ENCODE peak calls at places on chromosomes 2 and 18, in nine cellular contexts. F, L, Q, Y, O, N, C, D and B are unnamed samples.

GRCh38 chr18:63775166-63775730 is at the start of gene SERPINB7:
- DNase-seq in F (no peak), O (no peak), Y (no peak), Q (peak; percentile 9), N (no peak), C (peak; percentile 45), D (no peak), L (no peak), B (no peak)

GRCh38 chr2:232870766-232871371 is 805 bp downstream of the SNORC start:
- DNase-seq in L (no peak), Q (no peak), Y (no peak), F (no peak), D (no peak), O (peak; percentile 46), C (no peak), N (no peak), B (no peak)

GRCh38 chr18:69622961-69623360 is 222.3 kb downstream of the DOK6 start:
- DNase-seq in C (no peak), Y (no peak), O (no peak), Q (no peak), N (no peak), L (no peak), D (no peak), F (no peak), B (no peak)

GRCh38 chr18:79624356-79624961 is 55.1 kb upstream of the CTDP1 start:
- DNase-seq in N (no peak), F (no peak), L (peak; percentile 44), Y (no peak), C (no peak), O (peak; percentile 25), D (no peak), Q (no peak), B (no peak)

GRCh38 chr18:21272016-21272582 is 30.1 kb downstream of the GREB1L start:
- DNase-seq in Y (no peak), O (no peak), L (no peak), N (no peak), F (no peak), D (no peak), C (no peak), Q (no peak), B (no peak)

GRCh38 chr18:48674758-48675157 is 135.9 kb downstream of the CTIF start:
- DNase-seq in Y (peak; percentile 13), O (no peak), F (no peak), Q (no peak), D (no peak), L (no peak), N (no peak), C (no peak), B (no peak)

GRCh38 chr2:59726226-59726800 is 827.1 kb downstream of the BCL11A start:
- DNase-seq in Q (no peak), Y (no peak), F (no peak), N (no peak), D (no peak), L (no peak), C (no peak), O (no peak), B (no peak)

GRCh38 chr2:172496096-172496709 is 59.7 kb upstream of the PDK1 start:
- DNase-seq in C (no peak), Y (no peak), L (no peak), F (no peak), D (no peak), O (no peak), Q (no peak), N (no peak), B (no peak)

GRCh38 chr2:119764832-119765231 is 5.1 kb downstream of the PTPN4 start:
- DNase-seq in L (no peak), Y (no peak), C (no peak), N (no peak), F (no peak), D (no peak), Q (no peak), O (no peak), B (no peak)

GRCh38 chr2:127419112-127419430 is 844 bp downstream of the PROC start:
- DNase-seq in O (no peak), Q (no peak), Y (no peak), D (no peak), N (no peak), C (no peak), F (no peak), L (no peak), B (no peak)

GRCh38 chr2:73999881-74000597 is 15.3 kb downstream of the TET3 start:
- DNase-seq in D (no peak), L (no peak), O (peak; percentile 57), Y (peak; percentile 56), F (no peak), C (no peak), N (no peak), Q (peak; percentile 89), B (no peak)

GRCh38 chr2:52933878-52934277 is 833.7 kb upstream of the CHAC2 start:
- DNase-seq in C (no peak), Q (no peak), D (no peak), F (no peak), N (no peak), L (no peak), O (no peak), Y (no peak), B (no peak)

GRCh38 chr2:132582360-132582759 is 87.6 kb downstream of the LYPD1 start:
- DNase-seq in N (no peak), L (no peak), O (no peak), F (no peak), Y (no peak), D (no peak), Q (no peak), C (no peak), B (peak; percentile 39)

GRCh38 chr18:26546875-26547301 is 1.5 kb downstream of the KCTD1 start:
- DNase-seq in O (no peak), F (no peak), Q (no peak), Y (no peak), C (no peak), D (no peak), L (peak; percentile 55), N (no peak), B (no peak)

GRCh38 chr18:69787825-69788547 is 159.7 kb downstream of the CD226 start:
- DNase-seq in Y (no peak), F (no peak), D (no peak), L (no peak), C (no peak), O (no peak), Q (no peak), N (no peak), B (no peak)

GRCh38 chr2:1156526-1156925 is 205.9 kb downstream of the SNTG2 start:
- DNase-seq in Q (no peak), F (no peak), O (no peak), C (no peak), L (no peak), Y (no peak), D (no peak), N (no peak), B (no peak)

GRCh38 chr2:184767059-184767458 is 168.7 kb downstream of the ZNF804A start:
- DNase-seq in L (no peak), D (no peak), N (no peak), Y (no peak), O (no peak), C (no peak), Q (no peak), F (no peak), B (no peak)

GRCh38 chr2:166375736-166376487 is at the start of gene SCN9A:
- DNase-seq in O (peak; percentile 79), D (peak; percentile 51), L (peak; percentile 91), Q (peak; percentile 89), F (no peak), N (peak; percentile 92), Y (peak; percentile 51), C (peak; percentile 90), B (peak; percentile 87)

GRCh38 chr18:55869965-55870585 is 282.1 kb upstream of the TCF4 start:
- DNase-seq in F (no peak), Y (peak; percentile 46), Q (no peak), L (no peak), O (no peak), D (no peak), N (no peak), C (no peak), B (no peak)

DNA sequence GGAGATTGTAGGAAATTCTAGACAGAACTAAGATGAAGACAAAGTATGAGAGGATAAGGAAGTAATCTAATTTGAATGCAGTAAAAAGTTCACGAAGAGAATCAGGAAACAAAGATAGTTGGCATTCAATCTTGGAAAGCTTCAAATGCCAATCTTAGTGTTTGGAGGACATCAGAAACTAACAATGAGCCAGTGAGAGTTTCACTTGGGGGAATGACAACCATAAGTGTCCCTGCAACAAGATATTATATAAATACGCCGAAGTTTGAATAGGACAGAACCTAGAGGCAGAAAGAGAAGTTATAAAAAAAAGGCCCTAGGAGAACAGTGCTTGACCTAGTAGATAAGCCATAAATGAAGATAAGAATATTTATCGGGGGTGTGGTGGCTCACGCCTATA is 11.1 kb downstream of the SNRPG start:
- DNase-seq in F (no peak), O (no peak), Y (no peak), C (no peak), L (no peak), N (no peak), D (no peak), Q (no peak), B (no peak)
- H3K36me3 ChIP-seq in F (peaks cover 49% of the 10 kb centered on the region), O (peaks cover 89% of the 10 kb centered on the region), Y (no peaks in the 10 kb centered on the region), C (peaks cover 93% of the 10 kb centered on the region), L (peaks cover 52% of the 10 kb centered on the region), N (peaks cover 61% of the 10 kb centered on the region), D (peaks cover 98% of the 10 kb centered on the region), Q (no peaks in the 10 kb centered on the region), B (peaks cover 23% of the 10 kb centered on the region)

DNA sequence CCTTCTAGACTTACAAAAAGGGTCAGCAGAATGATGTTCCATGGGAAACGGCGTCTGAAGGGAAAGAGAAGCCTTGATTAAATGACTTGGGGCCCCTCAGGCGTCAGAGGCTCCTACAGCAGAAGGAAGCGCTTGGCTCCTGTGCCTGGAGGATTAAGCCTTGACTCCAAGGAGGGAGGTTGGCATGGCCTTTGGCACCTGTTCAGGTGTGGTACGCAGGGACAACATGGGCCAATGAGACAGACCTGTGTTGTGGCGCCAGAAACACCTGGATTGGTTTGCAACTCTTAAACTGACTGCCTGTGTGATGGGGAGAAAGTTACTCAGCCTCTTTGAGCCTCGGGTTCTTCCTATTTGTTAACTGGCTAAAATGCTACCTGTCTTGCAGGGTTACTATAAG is 7.6 kb downstream of the PNKD start:
- DNase-seq in F (no peak), Y (no peak), O (no peak), L (no peak), C (no peak), D (no peak), Q (no peak), N (no peak), B (no peak)
- H3K36me3 ChIP-seq in F (peaks cover 67% of the 10 kb centered on the region), Y (no peaks in the 10 kb centered on the region), O (peaks cover 84% of the 10 kb centered on the region), L (peaks cover 75% of the 10 kb centered on the region), C (peaks cover 83% of the 10 kb centered on the region), D (peaks cover 89% of the 10 kb centered on the region), Q (no peaks in the 10 kb centered on the region), N (peaks cover 24% of the 10 kb centered on the region), B (peaks cover 78% of the 10 kb centered on the region)

GRCh38 chr18:28786941-28787340 is 610.0 kb upstream of the CDH2 start:
- DNase-seq in Q (no peak), F (no peak), O (no peak), Y (no peak), N (no peak), D (no peak), C (no peak), L (no peak), B (no peak)
- H3K36me3 ChIP-seq in Q (no peaks in the 10 kb centered on the region), F (no peaks in the 10 kb centered on the region), O (no peaks in the 10 kb centered on the region), Y (no peaks in the 10 kb centered on the region), N (no peaks in the 10 kb centered on the region), D (no peaks in the 10 kb centered on the region), C (no peaks in the 10 kb centered on the region), L (no peaks in the 10 kb centered on the region), B (no peaks in the 10 kb centered on the region)

DNA sequence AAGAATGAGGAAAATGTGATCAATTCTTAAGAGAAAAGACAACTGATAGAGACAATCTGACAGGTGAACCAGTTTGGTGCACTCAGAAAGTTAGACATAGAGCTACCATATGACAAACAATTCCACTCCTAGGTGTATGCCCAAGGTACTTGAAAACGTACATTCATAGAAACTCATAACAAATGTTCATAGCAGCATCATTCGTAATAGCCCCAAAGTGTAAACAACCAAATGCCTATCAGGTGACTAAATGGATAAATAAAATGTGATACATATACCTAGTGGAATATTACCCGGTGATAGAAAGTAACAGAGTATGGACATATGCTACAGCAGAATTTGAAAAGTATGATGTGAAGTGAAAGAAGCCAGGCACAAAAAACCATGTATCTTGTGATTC is 149.3 kb upstream of the TRIB2 start:
- DNase-seq in F (no peak), C (no peak), O (no peak), D (no peak), Q (no peak), Y (no peak), L (no peak), N (no peak), B (no peak)
- H3K36me3 ChIP-seq in F (no peaks in the 10 kb centered on the region), C (no peaks in the 10 kb centered on the region), O (no peaks in the 10 kb centered on the region), D (no peaks in the 10 kb centered on the region), Q (no peaks in the 10 kb centered on the region), Y (no peaks in the 10 kb centered on the region), L (no peaks in the 10 kb centered on the region), N (no peaks in the 10 kb centered on the region), B (no peaks in the 10 kb centered on the region)